ENCODE peak calls at places on chromosome 1, in four cellular contexts. One of them, this sample, is unnamed.

GRCh38 chr1:200535605-200536004 is 84.9 kb downstream of the KIF14 start:
- DNase-seq in breast epithelium: no peak
- DNase-seq in endothelial cell of umbilical vein: peak
- DNase-seq in HL-60: no peak
- DNase-seq in this sample: no peak

GRCh38 chr1:31507221-31507620 is 69.1 kb upstream of the TINAGL1 start:
- DNase-seq in HL-60: no peak
- DNase-seq in breast epithelium: no peak
- DNase-seq in endothelial cell of umbilical vein: no peak
- DNase-seq in this sample: no peak

GRCh38 chr1:172239894-172240293 is 180.6 kb upstream of the C1orf105 start:
- DNase-seq in breast epithelium: no peak
- DNase-seq in HL-60: no peak
- DNase-seq in endothelial cell of umbilical vein: no peak
- DNase-seq in this sample: no peak

GRCh38 chr1:85225624-85226380 is 25.0 kb upstream of the SYDE2 start:
- DNase-seq in HL-60: no peak
- DNase-seq in endothelial cell of umbilical vein: no peak
- DNase-seq in breast epithelium: no peak
- DNase-seq in this sample: no peak

GRCh38 chr1:157870477-157870876 is 28.9 kb upstream of the CD5L start:
- DNase-seq in HL-60: no peak
- DNase-seq in breast epithelium: no peak
- DNase-seq in endothelial cell of umbilical vein: no peak
- DNase-seq in this sample: no peak

GRCh38 chr1:151502035-151502728 is 9.0 kb upstream of the CGN start:
- DNase-seq in HL-60: no peak
- DNase-seq in breast epithelium: no peak
- DNase-seq in endothelial cell of umbilical vein: no peak
- DNase-seq in this sample: no peak

GRCh38 chr1:46180082-46180616 is 3.9 kb upstream of the P3R3URF start:
- DNase-seq in breast epithelium: no peak
- DNase-seq in HL-60: no peak
- DNase-seq in endothelial cell of umbilical vein: no peak
- DNase-seq in this sample: no peak

GRCh38 chr1:214018605-214019268 is 31.0 kb downstream of the PROX1 start:
- DNase-seq in HL-60: no peak
- DNase-seq in endothelial cell of umbilical vein: no peak
- DNase-seq in breast epithelium: no peak
- DNase-seq in this sample: peak

GRCh38 chr1:54327386-54328116 is 78.6 kb downstream of the SSBP3 start:
- DNase-seq in HL-60: no peak
- DNase-seq in endothelial cell of umbilical vein: peak
- DNase-seq in breast epithelium: no peak
- DNase-seq in this sample: no peak

GRCh38 chr1:53125623-53126360 is 16.6 kb downstream of the SLC1A7 start:
- DNase-seq in HL-60: no peak
- DNase-seq in breast epithelium: no peak
- DNase-seq in endothelial cell of umbilical vein: no peak
- DNase-seq in this sample: no peak

GRCh38 chr1:53127546-53127945 is 14.9 kb downstream of the SLC1A7 start:
- DNase-seq in breast epithelium: no peak
- DNase-seq in HL-60: no peak
- DNase-seq in endothelial cell of umbilical vein: no peak
- DNase-seq in this sample: no peak

GRCh38 chr1:53125122-53125521 is 17.3 kb downstream of the SLC1A7 start:
- DNase-seq in breast epithelium: no peak
- DNase-seq in HL-60: no peak
- DNase-seq in endothelial cell of umbilical vein: no peak
- DNase-seq in this sample: no peak

GRCh38 chr1:53128401-53128800 is 14.0 kb downstream of the SLC1A7 start:
- DNase-seq in breast epithelium: no peak
- DNase-seq in HL-60: no peak
- DNase-seq in endothelial cell of umbilical vein: no peak
- DNase-seq in this sample: no peak

GRCh38 chr1:53126495-53126894 is 15.9 kb downstream of the SLC1A7 start:
- DNase-seq in HL-60: no peak
- DNase-seq in breast epithelium: no peak
- DNase-seq in endothelial cell of umbilical vein: no peak
- DNase-seq in this sample: no peak
- TF ChIP-seq POLR2AphosphoS5 in HL-60: no peak
- TF ChIP-seq POLR2AphosphoS5 in breast epithelium: no peak
- TF ChIP-seq POLR2AphosphoS5 in endothelial cell of umbilical vein: no peak
- TF ChIP-seq POLR2AphosphoS5 in this sample: no peak

GRCh38 chr1:184028854-184029623 is 8.5 kb downstream of the COLGALT2 start:
- DNase-seq in HL-60: no peak
- DNase-seq in breast epithelium: no peak
- DNase-seq in endothelial cell of umbilical vein: no peak
- DNase-seq in this sample: no peak
- TF ChIP-seq POLR2AphosphoS5 in HL-60: no peak
- TF ChIP-seq POLR2AphosphoS5 in breast epithelium: no peak
- TF ChIP-seq POLR2AphosphoS5 in endothelial cell of umbilical vein: no peak
- TF ChIP-seq POLR2AphosphoS5 in this sample: no peak

GRCh38 chr1:44806025-44806703 is 987 bp downstream of the DYNLT4 start:
- DNase-seq in breast epithelium: peak
- DNase-seq in endothelial cell of umbilical vein: no peak
- DNase-seq in HL-60: no peak
- DNase-seq in this sample: no peak
- TF ChIP-seq POLR2AphosphoS5 in breast epithelium: no peak
- TF ChIP-seq POLR2AphosphoS5 in endothelial cell of umbilical vein: peak
- TF ChIP-seq POLR2AphosphoS5 in HL-60: no peak
- TF ChIP-seq POLR2AphosphoS5 in this sample: no peak

GRCh38 chr1:234871710-234872262 is 256.9 kb downstream of the TOMM20 start:
- DNase-seq in endothelial cell of umbilical vein: no peak
- DNase-seq in HL-60: no peak
- DNase-seq in breast epithelium: no peak
- DNase-seq in this sample: no peak

GRCh38 chr1:234875953-234876814 is 252.5 kb downstream of the TOMM20 start:
- DNase-seq in breast epithelium: no peak
- DNase-seq in endothelial cell of umbilical vein: peak
- DNase-seq in HL-60: peak
- DNase-seq in this sample: peak

GRCh38 chr1:234877761-234878160 is 250.9 kb downstream of the TOMM20 start:
- DNase-seq in endothelial cell of umbilical vein: no peak
- DNase-seq in breast epithelium: no peak
- DNase-seq in HL-60: no peak
- DNase-seq in this sample: no peak

GRCh38 chr1:234875328-234875952 is 253.2 kb downstream of the TOMM20 start:
- DNase-seq in HL-60: no peak
- DNase-seq in breast epithelium: peak
- DNase-seq in endothelial cell of umbilical vein: no peak
- DNase-seq in this sample: no peak

GRCh38 chr1:234874291-234875288 is 254.0 kb downstream of the TOMM20 start:
- DNase-seq in breast epithelium: no peak
- DNase-seq in endothelial cell of umbilical vein: no peak
- DNase-seq in HL-60: no peak
- DNase-seq in this sample: no peak
- TF ChIP-seq POLR2AphosphoS5 in breast epithelium: no peak
- TF ChIP-seq POLR2AphosphoS5 in endothelial cell of umbilical vein: no peak
- TF ChIP-seq POLR2AphosphoS5 in HL-60: no peak
- TF ChIP-seq POLR2AphosphoS5 in this sample: no peak

GRCh38 chr1:109546311-109547109 is 1.9 kb upstream of the GNAI3 start:
- DNase-seq in HL-60: peak
- DNase-seq in breast epithelium: peak
- DNase-seq in endothelial cell of umbilical vein: peak
- DNase-seq in this sample: peak
- TF ChIP-seq POLR2AphosphoS5 in HL-60: no peak
- TF ChIP-seq POLR2AphosphoS5 in breast epithelium: peak
- TF ChIP-seq POLR2AphosphoS5 in endothelial cell of umbilical vein: no peak
- TF ChIP-seq POLR2AphosphoS5 in this sample: no peak

GRCh38 chr1:999797-1000356 is at the start of gene HES4:
- DNase-seq in endothelial cell of umbilical vein: peak
- DNase-seq in HL-60: no peak
- DNase-seq in breast epithelium: peak
- DNase-seq in this sample: no peak
- TF ChIP-seq POLR2AphosphoS5 in endothelial cell of umbilical vein: no peak
- TF ChIP-seq POLR2AphosphoS5 in HL-60: no peak
- TF ChIP-seq POLR2AphosphoS5 in breast epithelium: no peak
- TF ChIP-seq POLR2AphosphoS5 in this sample: no peak

GRCh38 chr1:27575861-27576331 is 28.0 kb downstream of the AHDC1 start:
- DNase-seq in breast epithelium: no peak
- DNase-seq in endothelial cell of umbilical vein: peak
- DNase-seq in HL-60: no peak
- DNase-seq in this sample: peak
- TF ChIP-seq POLR2AphosphoS5 in breast epithelium: no peak
- TF ChIP-seq POLR2AphosphoS5 in endothelial cell of umbilical vein: no peak
- TF ChIP-seq POLR2AphosphoS5 in HL-60: no peak
- TF ChIP-seq POLR2AphosphoS5 in this sample: no peak